ENCODE peak calls at places on chromosomes 13 and 19, in four cellular contexts. One of them, this sample, is unnamed.

GRCh38 chr19:41821003-41821735 is 23.3 kb downstream of the LYPD4 start:
- DNase-seq in GM12878: peak; percentile 12
- DNase-seq in SK-N-SH: peak; percentile 70
- DNase-seq in K562: peak; percentile 69
- DNase-seq in this sample: peak; percentile 66

GRCh38 chr19:49415810-49416200 is 7.4 kb downstream of the PTH2 start:
- DNase-seq in SK-N-SH: no peak
- DNase-seq in GM12878: no peak
- DNase-seq in K562: no peak
- DNase-seq in this sample: no peak

GRCh38 chr13:27370305-27370853 is 54.0 kb upstream of the GTF3A start:
- DNase-seq in GM12878: no peak
- DNase-seq in K562: no peak
- DNase-seq in SK-N-SH: no peak
- DNase-seq in this sample: no peak

GRCh38 chr19:13033819-13034611 is 38.7 kb downstream of the NFIX start:
- DNase-seq in GM12878: no peak
- DNase-seq in SK-N-SH: peak; percentile 77
- DNase-seq in K562: peak; percentile 75
- DNase-seq in this sample: peak; percentile 85

GRCh38 chr13:113557013-113557412 is 27.5 kb upstream of the TFDP1 start:
- DNase-seq in K562: no peak
- DNase-seq in GM12878: no peak
- DNase-seq in SK-N-SH: no peak
- DNase-seq in this sample: no peak

GRCh38 chr19:40811478-40812341 is 12.7 kb downstream of the EGLN2 start:
- DNase-seq in GM12878: no peak
- DNase-seq in SK-N-SH: no peak
- DNase-seq in K562: peak; percentile 27
- DNase-seq in this sample: peak; percentile 52

GRCh38 chr13:40922437-40923040 is 96.6 kb downstream of the ELF1 start:
- DNase-seq in GM12878: no peak
- DNase-seq in SK-N-SH: no peak
- DNase-seq in K562: no peak
- DNase-seq in this sample: peak; percentile 13

GRCh38 chr19:5563941-5564612 is 3.7 kb downstream of the TINCR start:
- DNase-seq in SK-N-SH: peak; percentile 60
- DNase-seq in GM12878: no peak
- DNase-seq in K562: peak; percentile 27
- DNase-seq in this sample: no peak

GRCh38 chr19:13029893-13030292 is 34.6 kb downstream of the NFIX start:
- DNase-seq in K562: no peak
- DNase-seq in GM12878: no peak
- DNase-seq in SK-N-SH: no peak
- DNase-seq in this sample: peak; percentile 72

GRCh38 chr13:48411281-48412099 is 1.4 kb downstream of the LPAR6 start:
- DNase-seq in GM12878: no peak
- DNase-seq in K562: no peak
- DNase-seq in SK-N-SH: no peak
- DNase-seq in this sample: no peak

GRCh38 chr13:38686635-38687245 is at the start of gene FREM2:
- DNase-seq in K562: no peak
- DNase-seq in SK-N-SH: no peak
- DNase-seq in GM12878: no peak
- DNase-seq in this sample: peak; percentile 94

GRCh38 chr19:2477141-2477710 is 1.3 kb downstream of the GADD45B start:
- DNase-seq in SK-N-SH: no peak
- DNase-seq in GM12878: no peak
- DNase-seq in K562: no peak
- DNase-seq in this sample: no peak

GRCh38 chr13:28469316-28469715 is 25.6 kb downstream of the FLT1 start:
- DNase-seq in SK-N-SH: no peak
- DNase-seq in K562: no peak
- DNase-seq in GM12878: no peak
- DNase-seq in this sample: no peak

GRCh38 chr19:45153339-45154063 is 7.3 kb downstream of the NKPD1 start:
- DNase-seq in SK-N-SH: peak; percentile 91
- DNase-seq in K562: peak; percentile 69
- DNase-seq in GM12878: no peak
- DNase-seq in this sample: peak; percentile 78

GRCh38 chr13:23688336-23688735 is 118.1 kb downstream of the TNFRSF19 start:
- DNase-seq in K562: no peak
- DNase-seq in GM12878: no peak
- DNase-seq in SK-N-SH: no peak
- DNase-seq in this sample: no peak

GRCh38 chr13:33057019-33057785 is 41.0 kb downstream of the KL start:
- DNase-seq in GM12878: no peak
- DNase-seq in K562: peak; percentile 5
- DNase-seq in SK-N-SH: peak; percentile 47
- DNase-seq in this sample: no peak

GRCh38 chr13:26941345-26942174 is 181.0 kb upstream of the GPR12 start:
- DNase-seq in K562: no peak
- DNase-seq in GM12878: no peak
- DNase-seq in SK-N-SH: no peak
- DNase-seq in this sample: no peak

GRCh38 chr19:30029721-30030510 is 87.9 kb downstream of the URI1 start:
- DNase-seq in GM12878: peak; percentile 90
- DNase-seq in K562: no peak
- DNase-seq in SK-N-SH: no peak
- DNase-seq in this sample: no peak

GRCh38 chr13:112664501-112665203 is 25.2 kb upstream of the ATP11A start:
- DNase-seq in SK-N-SH: no peak
- DNase-seq in K562: no peak
- DNase-seq in GM12878: no peak
- DNase-seq in this sample: no peak

GRCh38 chr19:34888091-34888490 is 38.6 kb upstream of the ZNF30 start:
- DNase-seq in SK-N-SH: no peak
- DNase-seq in K562: no peak
- DNase-seq in GM12878: no peak
- DNase-seq in this sample: peak; percentile 32

GRCh38 chr19:12790628-12791344 is 500 bp upstream of the JUNB start:
- DNase-seq in SK-N-SH: no peak
- DNase-seq in K562: peak; percentile 25
- DNase-seq in GM12878: no peak
- DNase-seq in this sample: no peak

GRCh38 chr13:90272356-90272755 is 1075.1 kb upstream of the MIR17HG start:
- DNase-seq in GM12878: no peak
- DNase-seq in SK-N-SH: no peak
- DNase-seq in K562: no peak
- DNase-seq in this sample: no peak

GRCh38 chr13:29369060-29369743 is 226.3 kb downstream of the SLC7A1 start:
- DNase-seq in SK-N-SH: peak; percentile 39
- DNase-seq in GM12878: peak; percentile 12
- DNase-seq in K562: peak; percentile 18
- DNase-seq in this sample: no peak

GRCh38 chr13:94968040-94968756 is 255.9 kb upstream of the SOX21 start:
- DNase-seq in GM12878: no peak
- DNase-seq in SK-N-SH: peak; percentile 66
- DNase-seq in K562: no peak
- DNase-seq in this sample: peak; percentile 67

GRCh38 chr13:113083402-113084061 is 22.1 kb upstream of the F7 start:
- DNase-seq in GM12878: no peak
- DNase-seq in K562: peak; percentile 26
- DNase-seq in SK-N-SH: no peak
- DNase-seq in this sample: no peak

GRCh38 chr19:8308891-8309291 is 733 bp upstream of the CD320 start:
- DNase-seq in SK-N-SH: no peak
- DNase-seq in K562: no peak
- DNase-seq in GM12878: no peak
- DNase-seq in this sample: peak; percentile 5

GRCh38 chr19:28635962-28636629 is 576.9 kb downstream of the UQCRFS1 start:
- DNase-seq in SK-N-SH: no peak
- DNase-seq in GM12878: no peak
- DNase-seq in K562: no peak
- DNase-seq in this sample: no peak

GRCh38 chr13:39144941-39145533 is 106.8 kb downstream of the NHLRC3 start:
- DNase-seq in SK-N-SH: peak; percentile 56
- DNase-seq in K562: peak; percentile 40
- DNase-seq in GM12878: no peak
- DNase-seq in this sample: peak; percentile 53

GRCh38 chr19:10419646-10420443 is 493 bp upstream of the PDE4A start:
- DNase-seq in GM12878: no peak
- DNase-seq in SK-N-SH: peak; percentile 62
- DNase-seq in K562: peak; percentile 97
- DNase-seq in this sample: peak; percentile 91

DNA sequence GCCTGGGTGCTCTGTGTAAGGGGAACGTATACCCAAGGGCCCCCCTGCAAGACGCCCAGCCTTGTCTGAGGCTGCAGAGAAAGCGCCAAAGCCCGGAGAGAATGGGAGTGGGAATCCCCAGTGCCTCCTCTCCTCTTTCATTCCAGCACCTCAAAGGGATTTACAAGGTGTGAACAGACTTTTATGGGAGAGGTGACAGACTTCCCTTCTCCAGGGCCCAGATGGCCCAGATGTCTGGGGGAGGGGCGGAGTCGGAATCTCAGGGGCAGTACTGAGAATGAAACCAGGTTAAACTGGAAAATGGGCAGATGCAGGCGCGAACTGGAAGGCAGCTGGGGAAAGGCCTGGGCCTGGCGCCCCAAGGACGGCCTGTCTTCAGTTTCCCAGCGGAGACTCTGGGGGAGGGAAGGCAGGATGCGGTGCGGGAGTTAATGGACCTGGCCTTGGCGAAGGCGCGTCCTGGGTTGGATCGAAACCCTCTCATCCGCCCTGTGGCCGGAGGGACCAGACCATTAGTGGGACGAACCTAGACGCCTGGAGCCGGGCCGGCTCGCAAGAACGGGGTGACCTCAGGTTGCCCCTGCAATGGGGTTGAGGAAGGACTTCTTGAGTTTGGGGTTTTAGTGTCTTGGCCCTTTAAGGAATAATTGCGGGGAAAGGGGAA is 622 bp upstream of the TRIP10 start:
- DNase-seq in K562: peak; percentile 45
- DNase-seq in SK-N-SH: no peak
- DNase-seq in GM12878: no peak
- DNase-seq in this sample: peak; percentile 62
- TF ChIP-seq USF1 in K562: no peak
- TF ChIP-seq USF1 in SK-N-SH: no peak
- TF ChIP-seq USF1 in GM12878: no peak
- TF ChIP-seq USF1 in this sample: no peak

GRCh38 chr19:17125728-17126677 is 50.4 kb downstream of the MYO9B start:
- DNase-seq in SK-N-SH: peak; percentile 83
- DNase-seq in K562: no peak
- DNase-seq in GM12878: peak; percentile 79
- DNase-seq in this sample: no peak
- TF ChIP-seq USF1 in SK-N-SH: peak; percentile 86
- TF ChIP-seq USF1 in K562: no peak
- TF ChIP-seq USF1 in GM12878: peak; percentile 92
- TF ChIP-seq USF1 in this sample: no peak

DNA sequence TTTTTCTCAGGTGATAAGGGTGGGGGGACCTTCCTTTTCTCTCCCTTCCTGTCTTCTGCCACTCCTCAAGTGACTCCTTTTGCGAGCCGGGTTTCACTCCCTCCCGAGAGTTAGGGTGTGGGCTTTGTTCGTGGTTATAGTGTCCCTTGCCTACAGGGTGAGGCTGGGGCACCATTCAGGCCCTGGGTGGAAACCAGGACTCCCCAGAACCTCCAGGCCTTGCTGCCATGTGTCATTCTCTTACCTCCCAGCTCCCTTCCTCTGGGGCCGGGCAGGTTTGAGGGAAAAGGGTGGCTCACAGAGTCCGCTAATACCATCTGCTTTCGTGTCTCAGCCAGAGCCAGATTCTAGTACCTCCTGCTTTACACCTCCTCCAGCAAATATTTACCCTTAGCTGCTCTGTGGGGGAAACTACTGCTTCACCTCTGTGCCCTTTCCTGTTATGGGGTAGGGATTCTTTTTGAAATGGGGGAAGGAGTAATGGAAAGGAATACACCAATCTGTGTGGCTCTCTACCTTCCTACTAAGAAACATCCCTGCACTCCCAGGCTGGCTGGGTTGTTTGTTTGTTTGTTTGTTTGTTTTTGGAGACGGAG is 2.8 kb downstream of the ACTN4 start:
- DNase-seq in SK-N-SH: no peak
- DNase-seq in GM12878: no peak
- DNase-seq in K562: peak; percentile 48
- DNase-seq in this sample: no peak
- TF ChIP-seq USF1 in SK-N-SH: no peak
- TF ChIP-seq USF1 in GM12878: no peak
- TF ChIP-seq USF1 in K562: no peak
- TF ChIP-seq USF1 in this sample: no peak

DNA sequence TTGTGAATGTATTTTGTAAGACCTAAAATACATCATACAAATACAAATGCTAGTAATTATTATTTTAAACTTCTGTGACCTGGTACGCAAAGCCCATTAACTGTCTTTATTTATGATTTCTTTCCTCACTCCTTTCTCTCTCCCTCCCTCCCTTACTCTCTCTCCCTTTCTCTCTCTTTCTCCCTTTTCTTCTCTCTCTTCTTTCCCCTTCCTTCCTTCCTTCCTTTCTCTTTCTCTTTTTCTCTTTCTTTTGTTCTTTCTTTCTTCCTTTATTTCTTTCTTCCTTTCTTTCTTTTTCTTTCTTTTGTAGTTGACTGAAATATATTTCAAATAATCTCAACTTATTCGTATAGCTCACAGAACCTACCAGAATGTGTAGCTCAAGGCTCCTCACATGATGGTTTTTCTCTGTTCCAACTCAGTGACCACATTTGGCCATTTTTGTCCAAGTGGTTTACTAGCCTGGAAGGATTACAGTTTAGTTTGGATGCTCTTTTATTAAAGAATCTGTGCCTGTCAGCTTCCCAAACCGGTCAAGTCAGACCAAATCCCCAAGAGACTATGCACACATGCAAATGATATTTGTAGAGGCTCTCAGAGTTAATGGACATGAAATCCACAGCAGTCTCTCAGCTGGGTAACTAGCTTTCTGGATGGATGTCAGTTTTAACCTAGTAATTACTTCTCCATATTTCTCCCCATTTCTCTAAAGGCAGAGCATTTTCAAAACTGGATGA is 71.7 kb downstream of the POSTN start:
- DNase-seq in GM12878: no peak
- DNase-seq in K562: no peak
- DNase-seq in SK-N-SH: no peak
- DNase-seq in this sample: no peak
- TF ChIP-seq USF1 in GM12878: no peak
- TF ChIP-seq USF1 in K562: no peak
- TF ChIP-seq USF1 in SK-N-SH: no peak
- TF ChIP-seq USF1 in this sample: no peak

DNA sequence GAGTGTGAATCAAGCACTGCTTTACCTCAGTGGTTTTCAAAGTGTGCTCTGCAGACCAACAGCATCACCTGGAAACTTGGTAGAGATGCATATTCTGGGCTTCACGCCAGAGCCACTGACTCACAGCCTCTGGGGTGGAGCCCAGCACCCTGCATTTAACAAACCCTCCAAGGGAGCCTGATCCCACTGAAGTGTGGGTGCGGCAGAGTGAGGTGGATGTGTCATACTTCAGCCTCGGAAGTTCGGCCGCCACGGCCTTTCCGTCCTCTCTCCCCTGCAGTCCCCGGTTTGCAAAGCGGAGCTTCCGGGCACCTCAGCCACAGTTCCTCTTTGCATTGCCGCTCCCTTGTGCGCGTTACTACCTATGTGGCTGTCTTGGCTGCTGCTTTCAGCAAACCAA is 33.3 kb upstream of the MICU2 start:
- DNase-seq in SK-N-SH: no peak
- DNase-seq in GM12878: no peak
- DNase-seq in K562: peak; percentile 77
- DNase-seq in this sample: no peak
- TF ChIP-seq USF1 in SK-N-SH: no peak
- TF ChIP-seq USF1 in GM12878: no peak
- TF ChIP-seq USF1 in K562: no peak
- TF ChIP-seq USF1 in this sample: no peak